ENCODE peak calls at places on chromosomes 4 and X, in four cellular contexts. One of them, this sample, is unnamed.

GRCh38 chr4:105050896-105051295 is 95.8 kb upstream of the TET2 start:
- DNase-seq in K562: no peak
- DNase-seq in A549: no peak
- DNase-seq in IMR-90: peak; percentile 50
- DNase-seq in this sample: no peak

GRCh38 chr4:168683595-168683994 is 186.7 kb downstream of the PALLD start:
- DNase-seq in K562: no peak
- DNase-seq in A549: no peak
- DNase-seq in IMR-90: peak; percentile 79
- DNase-seq in this sample: no peak

GRCh38 chr4:152102184-152103000 is 341.6 kb upstream of the GATB start:
- DNase-seq in K562: no peak
- DNase-seq in A549: no peak
- DNase-seq in IMR-90: peak; percentile 92
- DNase-seq in this sample: no peak

GRCh38 chrX:129634541-129634940 is 20.2 kb downstream of the APLN start:
- DNase-seq in K562: no peak
- DNase-seq in A549: no peak
- DNase-seq in IMR-90: no peak
- DNase-seq in this sample: no peak

GRCh38 chrX:136708348-136708747 is 60.4 kb downstream of the CD40LG start:
- DNase-seq in K562: peak; percentile 14
- DNase-seq in A549: peak; percentile 6
- DNase-seq in IMR-90: peak; percentile 13
- DNase-seq in this sample: no peak

GRCh38 chrX:38959736-38960534 is 158.7 kb downstream of the MID1IP1 start:
- DNase-seq in K562: no peak
- DNase-seq in A549: no peak
- DNase-seq in IMR-90: no peak
- DNase-seq in this sample: no peak

GRCh38 chr4:53804719-53805118 is 213.4 kb upstream of the LNX1 start:
- DNase-seq in K562: peak; percentile 57
- DNase-seq in A549: no peak
- DNase-seq in IMR-90: no peak
- DNase-seq in this sample: peak; percentile 66

GRCh38 chr4:176744091-176744490 is 48.6 kb downstream of the VEGFC start:
- DNase-seq in K562: no peak
- DNase-seq in A549: no peak
- DNase-seq in IMR-90: peak; percentile 65
- DNase-seq in this sample: no peak

GRCh38 chr4:15332377-15332776 is 95.5 kb upstream of the C1QTNF7 start:
- DNase-seq in K562: no peak
- DNase-seq in A549: no peak
- DNase-seq in IMR-90: no peak
- DNase-seq in this sample: no peak

GRCh38 chr4:84814100-84814750 is 152.3 kb downstream of the WDFY3 start:
- DNase-seq in K562: peak; percentile 56
- DNase-seq in A549: peak; percentile 14
- DNase-seq in IMR-90: peak; percentile 96
- DNase-seq in this sample: no peak

GRCh38 chrX:7261672-7262332 is 113.8 kb upstream of the PUDP start:
- DNase-seq in K562: no peak
- DNase-seq in A549: no peak
- DNase-seq in IMR-90: no peak
- DNase-seq in this sample: no peak

GRCh38 chrX:127519323-127519722 is 532.9 kb downstream of the ACTRT1 start:
- DNase-seq in K562: no peak
- DNase-seq in A549: no peak
- DNase-seq in IMR-90: no peak
- DNase-seq in this sample: no peak

GRCh38 chrX:295136-295535 is 14.0 kb downstream of the PLCXD1 start:
- DNase-seq in K562: no peak
- DNase-seq in A549: no peak
- DNase-seq in IMR-90: no peak
- DNase-seq in this sample: no peak

GRCh38 chrX:96440941-96441340 is 243.7 kb upstream of the DIAPH2 start:
- DNase-seq in K562: no peak
- DNase-seq in A549: no peak
- DNase-seq in IMR-90: no peak
- DNase-seq in this sample: no peak

GRCh38 chr4:98794565-98795205 is 134.2 kb downstream of the EIF4E start:
- DNase-seq in K562: peak; percentile 83
- DNase-seq in A549: no peak
- DNase-seq in IMR-90: peak; percentile 73
- DNase-seq in this sample: no peak

GRCh38 chrX:108001218-108001814 is 19.1 kb upstream of the TEX13B start:
- DNase-seq in K562: peak; percentile 20
- DNase-seq in A549: peak; percentile 28
- DNase-seq in IMR-90: peak; percentile 36
- DNase-seq in this sample: no peak

GRCh38 chrX:153922932-153923857 is 2.9 kb downstream of the ARHGAP4 start:
- DNase-seq in K562: no peak
- DNase-seq in A549: peak; percentile 69
- DNase-seq in IMR-90: peak; percentile 58
- DNase-seq in this sample: no peak

GRCh38 chr4:74374561-74375327 is 9.8 kb downstream of the EREG start:
- DNase-seq in K562: no peak
- DNase-seq in A549: peak; percentile 72
- DNase-seq in IMR-90: peak; percentile 75
- DNase-seq in this sample: no peak

GRCh38 chr4:86963697-86964096 is 28.9 kb downstream of the AFF1 start:
- DNase-seq in K562: peak; percentile 64
- DNase-seq in A549: no peak
- DNase-seq in IMR-90: peak; percentile 59
- DNase-seq in this sample: no peak

GRCh38 chr4:154014401-154015105 is 225.7 kb upstream of the SFRP2 start:
- DNase-seq in K562: no peak
- DNase-seq in A549: no peak
- DNase-seq in IMR-90: no peak
- DNase-seq in this sample: no peak
- TF ChIP-seq POLR2A in K562: no peak
- TF ChIP-seq POLR2A in A549: no peak
- TF ChIP-seq POLR2A in IMR-90: no peak
- TF ChIP-seq POLR2A in this sample: no peak

GRCh38 chrX:123169247-123169901 is 14.7 kb upstream of the GRIA3 start:
- DNase-seq in K562: no peak
- DNase-seq in A549: peak; percentile 7
- DNase-seq in IMR-90: no peak
- DNase-seq in this sample: no peak

GRCh38 chrX:123175366-123176122 is 8.5 kb upstream of the GRIA3 start:
- DNase-seq in K562: no peak
- DNase-seq in A549: no peak
- DNase-seq in IMR-90: no peak
- DNase-seq in this sample: no peak

GRCh38 chrX:123173833-123174232 is 10.2 kb upstream of the GRIA3 start:
- DNase-seq in K562: peak; percentile 26
- DNase-seq in A549: no peak
- DNase-seq in IMR-90: no peak
- DNase-seq in this sample: no peak

GRCh38 chrX:123171781-123172180 is 12.3 kb upstream of the GRIA3 start:
- DNase-seq in K562: peak; percentile 11
- DNase-seq in A549: no peak
- DNase-seq in IMR-90: no peak
- DNase-seq in this sample: no peak

DNA sequence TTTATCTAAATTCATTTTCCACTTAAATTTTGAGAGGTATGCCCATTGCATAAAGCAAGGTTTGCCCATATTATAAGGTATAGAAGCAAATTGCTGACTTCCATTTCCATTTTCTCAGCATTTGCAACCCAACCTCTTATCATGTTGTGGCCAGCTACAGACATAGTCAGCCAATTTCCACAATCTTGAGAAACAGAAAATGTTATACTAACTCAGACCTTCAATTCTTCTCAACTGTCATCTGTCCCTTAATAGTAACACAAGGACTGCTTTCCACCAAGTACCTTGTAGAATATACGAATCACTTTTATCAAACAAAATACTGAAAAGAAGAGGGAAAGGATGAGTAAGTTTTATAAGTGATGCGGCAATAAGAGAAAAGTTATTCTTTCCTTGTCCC is 11.2 kb upstream of the GRIA3 start:
- DNase-seq in K562: peak; percentile 15
- DNase-seq in A549: no peak
- DNase-seq in IMR-90: no peak
- DNase-seq in this sample: no peak
- TF ChIP-seq MAFK in K562: no peak
- TF ChIP-seq MAFK in A549: no peak
- TF ChIP-seq MAFK in IMR-90: no peak
- TF ChIP-seq MAFK in this sample: no peak

GRCh38 chr4:76670631-76671030 is 227.3 kb downstream of the SOWAHB start:
- DNase-seq in K562: no peak
- DNase-seq in A549: no peak
- DNase-seq in IMR-90: no peak
- DNase-seq in this sample: no peak

GRCh38 chr4:76665721-76666120 is 230.7 kb downstream of the SHROOM3 start:
- DNase-seq in K562: no peak
- DNase-seq in A549: no peak
- DNase-seq in IMR-90: no peak
- DNase-seq in this sample: no peak

GRCh38 chr4:76665139-76665538 is 230.1 kb downstream of the SHROOM3 start:
- DNase-seq in K562: no peak
- DNase-seq in A549: peak; percentile 23
- DNase-seq in IMR-90: peak; percentile 43
- DNase-seq in this sample: no peak

GRCh38 chr4:76663794-76664193 is 228.8 kb downstream of the SHROOM3 start:
- DNase-seq in K562: no peak
- DNase-seq in A549: no peak
- DNase-seq in IMR-90: no peak
- DNase-seq in this sample: no peak

DNA sequence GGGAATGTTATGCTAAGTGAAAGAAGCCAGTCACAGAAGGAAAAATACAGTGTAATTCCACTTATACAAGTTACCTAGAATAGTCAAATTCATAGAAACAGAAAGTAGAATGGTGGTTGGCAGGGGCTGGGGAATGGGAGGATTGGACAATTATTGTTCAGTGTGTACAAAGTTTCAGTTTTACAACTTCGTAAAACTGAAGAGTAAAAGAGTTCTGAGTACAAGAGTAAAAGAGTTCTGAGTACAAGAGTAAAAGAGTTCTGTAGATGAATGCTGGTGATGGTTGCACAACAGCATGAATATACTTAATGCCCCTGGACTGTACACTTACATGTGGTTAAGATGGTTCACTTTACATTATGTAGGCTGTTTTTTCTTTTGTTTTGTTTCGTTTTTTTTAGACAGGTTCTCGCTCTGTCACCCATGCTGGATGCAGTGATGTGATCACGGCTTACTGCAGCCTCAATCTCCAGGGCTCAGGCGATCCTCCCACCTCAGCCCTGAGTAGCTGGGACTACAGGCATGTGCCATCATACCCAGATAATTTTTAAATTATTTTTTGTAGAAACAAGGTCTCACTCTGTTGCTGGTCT is 230.9 kb downstream of the SOWAHB start:
- DNase-seq in K562: no peak
- DNase-seq in A549: no peak
- DNase-seq in IMR-90: no peak
- DNase-seq in this sample: no peak
- TF ChIP-seq POLR2A in K562: no peak
- TF ChIP-seq POLR2A in A549: no peak
- TF ChIP-seq POLR2A in IMR-90: no peak
- TF ChIP-seq POLR2A in this sample: no peak

GRCh38 chrX:112668476-112669404 is 11.0 kb downstream of the LHFPL1 start:
- DNase-seq in K562: no peak
- DNase-seq in A549: no peak
- DNase-seq in IMR-90: no peak
- DNase-seq in this sample: no peak
- TF ChIP-seq MAFK in K562: no peak
- TF ChIP-seq MAFK in A549: no peak
- TF ChIP-seq MAFK in IMR-90: no peak
- TF ChIP-seq MAFK in this sample: no peak

DNA sequence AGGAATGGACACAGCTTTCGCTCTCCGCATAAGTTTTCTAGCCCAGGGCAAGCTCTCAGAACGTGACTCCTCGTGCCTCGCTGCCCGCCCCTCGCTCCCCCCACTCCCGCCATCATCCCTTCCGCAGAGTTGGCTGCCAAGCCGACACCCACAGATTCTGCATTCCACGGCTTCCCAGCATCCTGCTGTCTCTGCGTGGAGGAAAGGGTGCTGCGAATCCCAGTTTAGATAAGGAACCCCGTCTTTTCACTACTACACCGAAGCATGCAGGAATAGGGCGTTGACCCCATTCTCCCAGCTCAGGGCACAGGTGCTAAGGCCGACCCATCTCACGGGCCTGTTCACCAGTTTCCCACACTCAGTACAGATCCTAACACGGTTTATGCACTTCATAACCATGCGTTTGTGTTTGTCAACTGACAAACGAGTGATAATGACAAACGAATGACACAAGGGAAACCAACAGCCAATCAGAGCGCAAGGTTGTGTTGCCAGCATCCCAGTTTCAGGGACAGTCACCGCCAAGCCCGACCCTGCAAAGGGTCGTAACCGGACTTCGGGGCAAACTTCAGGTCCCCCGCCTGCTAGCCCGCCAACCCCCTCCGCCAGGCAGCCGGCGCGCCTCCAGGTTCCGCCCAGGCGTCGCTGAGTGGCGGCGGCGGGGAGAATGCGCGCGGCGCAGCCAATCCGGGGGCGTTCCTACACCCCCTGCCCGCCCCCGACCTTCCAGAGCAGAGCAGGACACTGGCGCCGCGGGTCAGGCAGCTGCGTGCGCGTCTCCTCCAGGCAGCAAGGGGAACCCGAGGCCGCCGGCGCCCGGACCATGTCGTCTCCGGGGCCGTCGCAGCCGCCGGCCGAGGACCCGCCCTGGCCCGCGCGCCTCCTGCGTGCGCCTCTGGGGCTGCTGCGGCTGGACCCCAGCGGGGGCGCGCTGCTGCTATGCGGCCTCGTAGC is at the start of gene CYP2U1:
- DNase-seq in K562: peak; percentile 63
- DNase-seq in A549: peak; percentile 66
- DNase-seq in IMR-90: peak; percentile 67
- DNase-seq in this sample: peak; percentile 67
- TF ChIP-seq POLR2A in K562: no peak
- TF ChIP-seq POLR2A in A549: peak; percentile 40
- TF ChIP-seq POLR2A in IMR-90: no peak
- TF ChIP-seq POLR2A in this sample: peak; percentile 70